ENCODE peak calls at places on chromosome 14, in four cellular contexts. Y, G, P and M are unnamed samples.

GRCh38 chr14:104143071-104143470 is 4.7 kb downstream of the KIF26A start:
- DNase-seq in Y (no peak), G (no peak), P (no peak), M (no peak)

GRCh38 chr14:72613196-72613974 is 280.5 kb downstream of the DPF3 start:
- DNase-seq in Y (no peak), G (peak), P (no peak), M (no peak)

GRCh38 chr14:30709201-30709600 is 87.1 kb downstream of the SCFD1 start:
- DNase-seq in Y (no peak), G (no peak), P (no peak), M (no peak)

GRCh38 chr14:74550071-74550470 is 56.5 kb downstream of the ISCA2 start:
- DNase-seq in Y (no peak), G (no peak), P (no peak), M (no peak)

GRCh38 chr14:99735189-99736135 is 51.4 kb downstream of the CYP46A1 start:
- DNase-seq in Y (no peak), G (no peak), P (no peak), M (no peak)

GRCh38 chr14:68694516-68695235 is 98.2 kb downstream of the ZFP36L1 start:
- DNase-seq in Y (no peak), G (peak), P (no peak), M (peak)

GRCh38 chr14:55802986-55803431 is 223.0 kb downstream of the KTN1 start:
- DNase-seq in Y (no peak), G (peak), P (no peak), M (peak)

GRCh38 chr14:41636492-41637392 is 30.1 kb downstream of the LRFN5 start:
- DNase-seq in Y (no peak), G (peak), P (no peak), M (no peak)

GRCh38 chr14:91692075-91692474 is 39.8 kb downstream of the CATSPERB start:
- DNase-seq in Y (no peak), G (no peak), P (no peak), M (no peak)

GRCh38 chr14:24378981-24379906 is 11.3 kb downstream of the NFATC4 start:
- DNase-seq in Y (no peak), G (no peak), P (no peak), M (no peak)

GRCh38 chr14:61253064-61253753 is 27.9 kb downstream of the TMEM30B start:
- DNase-seq in Y (no peak), G (peak), P (no peak), M (no peak)

GRCh38 chr14:50530358-50530757 is 2.0 kb downstream of the MAP4K5 start:
- DNase-seq in Y (no peak), G (peak), P (no peak), M (peak)

GRCh38 chr14:33636715-33637114 is 314.2 kb downstream of the EGLN3 start:
- DNase-seq in Y (no peak), G (no peak), P (no peak), M (no peak)

GRCh38 chr14:101223147-101223546 is 319.6 kb upstream of the RTL1 start:
- DNase-seq in Y (no peak), G (no peak), P (no peak), M (no peak)

GRCh38 chr14:77151245-77151644 is 9.7 kb upstream of the ZDHHC22 start:
- DNase-seq in Y (no peak), G (peak), P (no peak), M (peak)

GRCh38 chr14:72653026-72653425 is 240.9 kb downstream of the DPF3 start:
- DNase-seq in Y (no peak), G (no peak), P (no peak), M (no peak)

GRCh38 chr14:64758025-64758521 is 53.8 kb downstream of the PLEKHG3 start:
- DNase-seq in Y (no peak), G (peak), P (no peak), M (no peak)

GRCh38 chr14:103536693-103537092 is 7.7 kb downstream of the TRMT61A start:
- DNase-seq in Y (no peak), G (no peak), P (no peak), M (no peak)

GRCh38 chr14:90109858-90110257 is 48.1 kb downstream of the KCNK13 start:
- DNase-seq in Y (no peak), G (peak), P (no peak), M (no peak)

GRCh38 chr14:40232302-40232701 is 800.1 kb upstream of the FBXO33 start:
- DNase-seq in Y (no peak), G (no peak), P (no peak), M (no peak)

GRCh38 chr14:99213101-99213500 is 58.9 kb downstream of the BCL11B start:
- DNase-seq in Y (no peak), G (no peak), P (no peak), M (no peak)

GRCh38 chr14:52219488-52220084 is 47.9 kb upstream of the PTGDR start:
- DNase-seq in Y (no peak), G (no peak), P (no peak), M (no peak)